ENCODE peak calls at places on chromosomes 6 and 20, in five cellular contexts. R, F, P, V and U are unnamed samples.

GRCh38 chr6:135141182-135141581 is 39.9 kb upstream of the MYB start:
- DNase-seq in R (no peak), F (no peak), P (no peak), V (no peak), U (no peak)

GRCh38 chr6:4636881-4637224 is 139.4 kb upstream of the CDYL start:
- DNase-seq in R (no peak), F (no peak), P (no peak), V (no peak), U (no peak)

GRCh38 chr20:1802385-1803215 is 92.6 kb upstream of the SIRPA start:
- DNase-seq in R (peak; percentile 66), F (peak; percentile 38), P (peak; percentile 86), V (peak; percentile 68), U (peak; percentile 42)

GRCh38 chr6:169646906-169647567 is 54.8 kb downstream of the WDR27 start:
- DNase-seq in R (peak; percentile 12), F (no peak), P (no peak), V (no peak), U (no peak)

GRCh38 chr6:20542927-20543602 is 8.8 kb downstream of the CDKAL1 start:
- DNase-seq in R (peak; percentile 30), F (peak; percentile 71), P (no peak), V (peak; percentile 2), U (no peak)

GRCh38 chr6:104357928-104358327 is 501.8 kb downstream of the HACE1 start:
- DNase-seq in R (no peak), F (no peak), P (no peak), V (no peak), U (no peak)

GRCh38 chr20:20864346-20865096 is 152.1 kb upstream of the RALGAPA2 start:
- DNase-seq in R (peak; percentile 12), F (no peak), P (peak; percentile 46), V (peak; percentile 92), U (no peak)

GRCh38 chr6:84645563-84646266 is 118.7 kb downstream of the TBX18 start:
- DNase-seq in R (no peak), F (peak; percentile 57), P (no peak), V (peak; percentile 2), U (no peak)

GRCh38 chr6:31900917-31901414 is 920 bp downstream of the ZBTB12 start:
- DNase-seq in R (no peak), F (no peak), P (peak; percentile 23), V (no peak), U (no peak)

GRCh38 chr6:110881929-110882629 is 7.5 kb downstream of the AMD1 start:
- DNase-seq in R (no peak), F (no peak), P (no peak), V (no peak), U (no peak)

GRCh38 chr20:37295595-37295994 is 6.1 kb downstream of the MANBAL start:
- DNase-seq in R (no peak), F (no peak), P (no peak), V (no peak), U (no peak)

GRCh38 chr6:170147832-170148708 is 142.8 kb downstream of the DLL1 start:
- DNase-seq in R (no peak), F (no peak), P (no peak), V (no peak), U (peak; percentile 11)

GRCh38 chr6:113326781-113327180 is 530.4 kb upstream of the MARCKS start:
- DNase-seq in R (no peak), F (no peak), P (no peak), V (no peak), U (no peak)

GRCh38 chr6:132202569-132202968 is 198.7 kb downstream of the MOXD1 start:
- DNase-seq in R (no peak), F (peak; percentile 85), P (no peak), V (no peak), U (no peak)

GRCh38 chr6:38234934-38235678 is 404.6 kb downstream of the BTBD9 start:
- DNase-seq in R (no peak), F (no peak), P (no peak), V (no peak), U (no peak)

GRCh38 chr6:28988536-28989415 is 16.3 kb downstream of the ZNF311 start:
- DNase-seq in R (no peak), F (peak; percentile 58), P (peak; percentile 11), V (peak; percentile 86), U (peak; percentile 68)

GRCh38 chr20:50095476-50096078 is 17.4 kb downstream of the UBE2V1 start:
- DNase-seq in R (no peak), F (no peak), P (no peak), V (no peak), U (no peak)

GRCh38 chr20:49328790-49329189 is 50.9 kb upstream of the ZNFX1 start:
- DNase-seq in R (no peak), F (no peak), P (no peak), V (no peak), U (no peak)

GRCh38 chr20:49037962-49038387 is 8.1 kb upstream of the CSE1L start:
- DNase-seq in R (peak; percentile 73), F (no peak), P (no peak), V (peak; percentile 36), U (no peak)

GRCh38 chr6:41092421-41093140 is 19.8 kb downstream of the NFYA start:
- DNase-seq in R (peak; percentile 17), F (peak; percentile 18), P (no peak), V (peak; percentile 31), U (no peak)

GRCh38 chr20:16363832-16364687 is 209.2 kb downstream of the KIF16B start:
- DNase-seq in R (no peak), F (peak; percentile 64), P (peak; percentile 32), V (no peak), U (no peak)

GRCh38 chr6:106119526-106119925 is 33.4 kb downstream of the PRDM1 start:
- DNase-seq in R (no peak), F (no peak), P (no peak), V (peak; percentile 91), U (no peak)

GRCh38 chr6:143805832-143806281 is 37.3 kb upstream of the LTV1 start:
- DNase-seq in R (no peak), F (peak; percentile 65), P (no peak), V (no peak), U (no peak)

GRCh38 chr20:61731363-61732181 is 334.1 kb downstream of the TAF4 start:
- DNase-seq in R (peak; percentile 37), F (no peak), P (no peak), V (no peak), U (no peak)